ENCODE peak calls at places on chromosomes 2 and 18, in four cellular contexts. One of them, this sample, is unnamed.

GRCh38 chr18:10893761-10894160 is 255.6 kb downstream of the PIEZO2 start:
- DNase-seq in keratinocyte: no peak
- DNase-seq in AG04450: no peak
- DNase-seq in endodermal cell: no peak
- DNase-seq in this sample: no peak

GRCh38 chr2:70936165-70936978 is 672 bp downstream of the ATP6V1B1 start:
- DNase-seq in AG04450: no peak
- DNase-seq in endodermal cell: peak; percentile 46
- DNase-seq in keratinocyte: no peak
- DNase-seq in this sample: no peak

GRCh38 chr2:109372614-109373013 is 241.2 kb downstream of the SEPTIN10 start:
- DNase-seq in keratinocyte: no peak
- DNase-seq in endodermal cell: no peak
- DNase-seq in AG04450: no peak
- DNase-seq in this sample: no peak

GRCh38 chr18:23733895-23734294 is 44.6 kb downstream of the LAMA3 start:
- DNase-seq in AG04450: no peak
- DNase-seq in keratinocyte: no peak
- DNase-seq in endodermal cell: no peak
- DNase-seq in this sample: no peak

GRCh38 chr2:1707771-1708351 is 36.5 kb downstream of the PXDN start:
- DNase-seq in endodermal cell: peak; percentile 90
- DNase-seq in keratinocyte: peak; percentile 61
- DNase-seq in AG04450: peak; percentile 60
- DNase-seq in this sample: peak; percentile 59

GRCh38 chr2:186749179-186749578 is 55.3 kb downstream of the FAM171B start:
- DNase-seq in AG04450: no peak
- DNase-seq in endodermal cell: no peak
- DNase-seq in keratinocyte: no peak
- DNase-seq in this sample: no peak

GRCh38 chr2:15141211-15141610 is 419.9 kb downstream of the NBAS start:
- DNase-seq in keratinocyte: no peak
- DNase-seq in AG04450: no peak
- DNase-seq in endodermal cell: no peak
- DNase-seq in this sample: no peak

GRCh38 chr2:71801969-71802368 is 345.7 kb downstream of the CYP26B1 start:
- DNase-seq in keratinocyte: no peak
- DNase-seq in AG04450: no peak
- DNase-seq in endodermal cell: peak; percentile 95
- DNase-seq in this sample: peak; percentile 81

GRCh38 chr2:127218843-127219715 is 1.0 kb downstream of the CYP27C1 start:
- DNase-seq in endodermal cell: peak; percentile 79
- DNase-seq in keratinocyte: no peak
- DNase-seq in AG04450: no peak
- DNase-seq in this sample: peak; percentile 48

GRCh38 chr2:80164375-80164774 is 140.2 kb downstream of the LRRTM1 start:
- DNase-seq in endodermal cell: no peak
- DNase-seq in AG04450: no peak
- DNase-seq in keratinocyte: no peak
- DNase-seq in this sample: no peak

GRCh38 chr2:195648780-195649179 is 8.2 kb upstream of the SLC39A10 start:
- DNase-seq in AG04450: no peak
- DNase-seq in keratinocyte: no peak
- DNase-seq in endodermal cell: no peak
- DNase-seq in this sample: no peak

GRCh38 chr2:233210843-233211600 is 40.5 kb upstream of the ATG16L1 start:
- DNase-seq in endodermal cell: no peak
- DNase-seq in keratinocyte: peak; percentile 48
- DNase-seq in AG04450: peak; percentile 82
- DNase-seq in this sample: no peak

GRCh38 chr2:121505005-121505404 is 25.7 kb upstream of the RNU4ATAC start:
- DNase-seq in endodermal cell: no peak
- DNase-seq in AG04450: peak; percentile 58
- DNase-seq in keratinocyte: peak; percentile 94
- DNase-seq in this sample: no peak

GRCh38 chr2:241358470-241358869 is 2.4 kb downstream of the FARP2 start:
- DNase-seq in keratinocyte: no peak
- DNase-seq in endodermal cell: no peak
- DNase-seq in AG04450: no peak
- DNase-seq in this sample: no peak

GRCh38 chr2:135819211-135819610 is 17.8 kb downstream of the LCT start:
- DNase-seq in endodermal cell: peak; percentile 85
- DNase-seq in keratinocyte: no peak
- DNase-seq in AG04450: no peak
- DNase-seq in this sample: no peak
- TF ChIP-seq CTCF in endodermal cell: peak; percentile 74
- TF ChIP-seq CTCF in keratinocyte: peak; percentile 61
- TF ChIP-seq CTCF in AG04450: peak; percentile 55
- TF ChIP-seq CTCF in this sample: no peak

GRCh38 chr18:8006979-8007378 is 439.9 kb downstream of the PTPRM start:
- DNase-seq in AG04450: no peak
- DNase-seq in keratinocyte: no peak
- DNase-seq in endodermal cell: no peak
- DNase-seq in this sample: no peak

DNA sequence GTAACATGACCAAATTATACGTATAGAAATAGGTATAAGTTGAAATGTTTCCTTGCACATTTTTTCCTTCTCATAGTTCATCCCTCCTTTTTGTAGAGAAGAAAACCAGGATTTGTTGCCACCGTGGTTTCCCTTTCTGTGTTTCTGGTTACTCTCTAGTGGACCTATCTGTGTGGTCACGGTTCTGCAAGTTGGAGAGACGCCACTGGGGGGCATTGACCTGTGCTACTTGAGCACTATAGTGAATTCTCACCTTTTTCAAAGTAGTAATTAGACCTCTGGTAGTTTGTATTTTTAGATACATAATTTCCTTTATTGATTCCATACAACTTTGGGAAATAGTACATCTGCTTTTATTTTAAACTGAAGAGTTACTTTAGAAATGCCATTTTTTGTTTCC is 444.8 kb downstream of the PTPRM start:
- DNase-seq in keratinocyte: no peak
- DNase-seq in endodermal cell: peak; percentile 69
- DNase-seq in AG04450: no peak
- DNase-seq in this sample: no peak
- TF ChIP-seq CTCF in keratinocyte: no peak
- TF ChIP-seq CTCF in endodermal cell: peak; percentile 74
- TF ChIP-seq CTCF in AG04450: no peak
- TF ChIP-seq CTCF in this sample: no peak

GRCh38 chr2:55621802-55622201 is 4.4 kb upstream of the PPP4R3B start:
- DNase-seq in AG04450: no peak
- DNase-seq in endodermal cell: no peak
- DNase-seq in keratinocyte: no peak
- DNase-seq in this sample: no peak
- TF ChIP-seq CTCF in AG04450: no peak
- TF ChIP-seq CTCF in endodermal cell: no peak
- TF ChIP-seq CTCF in keratinocyte: no peak
- TF ChIP-seq CTCF in this sample: no peak

GRCh38 chr2:45721150-45721549 is 69.7 kb downstream of the PRKCE start:
- DNase-seq in AG04450: no peak
- DNase-seq in keratinocyte: no peak
- DNase-seq in endodermal cell: no peak
- DNase-seq in this sample: no peak
- TF ChIP-seq CTCF in AG04450: no peak
- TF ChIP-seq CTCF in keratinocyte: no peak
- TF ChIP-seq CTCF in endodermal cell: no peak
- TF ChIP-seq CTCF in this sample: no peak